ENCODE peak calls at places on chromosomes 6 and 20, in seven cellular contexts. R, Z, J, W, B, O and T are unnamed samples.
A peak's percentile ranks its signal among the peaks of the same experiment; 100 is the strongest.

GRCh38 chr6:33981421-33981820 is 164.5 kb downstream of the GRM4 start:
- DNase-seq in R (no peak), Z (no peak), J (no peak), W (no peak), B (no peak), O (no peak), T (no peak)

GRCh38 chr6:16639689-16640480 is 121.4 kb downstream of the ATXN1 start:
- DNase-seq in R (peak; percentile 80), Z (peak; percentile 70), J (no peak), W (no peak), B (no peak), O (peak; percentile 86), T (no peak)

GRCh38 chr20:58308680-58309527 is 611 bp upstream of the RAB22A start:
- DNase-seq in R (peak; percentile 88), Z (peak; percentile 43), J (peak; percentile 89), W (no peak), B (peak; percentile 82), O (peak; percentile 61), T (peak; percentile 91)

GRCh38 chr6:4487538-4487937 is 288.7 kb upstream of the CDYL start:
- DNase-seq in R (peak; percentile 45), Z (no peak), J (no peak), W (no peak), B (no peak), O (no peak), T (no peak)

GRCh38 chr6:104789770-104790190 is 69.9 kb downstream of the HACE1 start:
- DNase-seq in R (peak; percentile 17), Z (peak; percentile 41), J (peak; percentile 10), W (no peak), B (peak; percentile 16), O (peak; percentile 80), T (no peak)

GRCh38 chr6:170092826-170093225 is 198.1 kb downstream of the DLL1 start:
- DNase-seq in R (no peak), Z (no peak), J (no peak), W (no peak), B (no peak), O (no peak), T (no peak)

GRCh38 chr6:112433457-112433856 is 86.3 kb downstream of the RFPL4B start:
- DNase-seq in R (no peak), Z (no peak), J (no peak), W (no peak), B (no peak), O (no peak), T (no peak)

GRCh38 chr20:11544029-11544678 is 373.5 kb upstream of the BTBD3 start:
- DNase-seq in R (peak; percentile 57), Z (peak; percentile 38), J (peak; percentile 48), W (peak; percentile 38), B (peak; percentile 30), O (peak; percentile 71), T (no peak)

GRCh38 chr6:86937219-86938079 is at the start of gene HTR1E:
- DNase-seq in R (peak; percentile 49), Z (peak; percentile 2), J (peak; percentile 79), W (peak; percentile 52), B (peak; percentile 58), O (peak; percentile 42), T (peak; percentile 58)

GRCh38 chr6:133787859-133788505 is 100.9 kb upstream of the TCF21 start:
- DNase-seq in R (no peak), Z (no peak), J (no peak), W (no peak), B (no peak), O (no peak), T (no peak)

GRCh38 chr20:50413088-50413500 is 97.1 kb upstream of the PTPN1 start:
- DNase-seq in R (no peak), Z (peak; percentile 75), J (no peak), W (no peak), B (no peak), O (peak; percentile 52), T (no peak)

GRCh38 chr6:134074151-134074712 is 21.8 kb upstream of the SLC2A12 start:
- DNase-seq in R (no peak), Z (no peak), J (peak; percentile 87), W (no peak), B (no peak), O (no peak), T (no peak)

GRCh38 chr6:30845183-30845582 is 39.1 kb upstream of the DDR1 start:
- DNase-seq in R (no peak), Z (no peak), J (peak; percentile 44), W (no peak), B (no peak), O (no peak), T (no peak)

GRCh38 chr20:44056010-44056698 is 130.8 kb downstream of the JPH2 start:
- DNase-seq in R (peak; percentile 41), Z (no peak), J (peak; percentile 62), W (peak; percentile 34), B (peak; percentile 55), O (no peak), T (peak; percentile 64)

GRCh38 chr6:33661118-33661838 is 40.2 kb downstream of the ITPR3 start:
- DNase-seq in R (no peak), Z (no peak), J (no peak), W (no peak), B (no peak), O (no peak), T (no peak)

GRCh38 chr6:32087574-32088486 is 21.3 kb downstream of the TNXB start:
- DNase-seq in R (peak; percentile 65), Z (peak; percentile 57), J (peak; percentile 91), W (peak; percentile 43), B (peak; percentile 62), O (peak; percentile 77), T (peak; percentile 90)

GRCh38 chr6:160264213-160264612 is 5.6 kb upstream of the SLC22A2 start:
- DNase-seq in R (no peak), Z (no peak), J (no peak), W (no peak), B (no peak), O (no peak), T (no peak)

GRCh38 chr6:99276747-99277146 is 72.7 kb downstream of the FAXC start:
- DNase-seq in R (peak; percentile 23), Z (peak; percentile 2), J (no peak), W (no peak), B (no peak), O (peak; percentile 35), T (no peak)

GRCh38 chr6:109183109-109183508 is 87.8 kb downstream of the CEP57L1 start:
- DNase-seq in R (peak; percentile 15), Z (no peak), J (no peak), W (no peak), B (no peak), O (no peak), T (no peak)

GRCh38 chr6:149862901-149863595 is 1.1 kb downstream of the LRP11 start:
- DNase-seq in R (peak; percentile 58), Z (peak; percentile 73), J (peak; percentile 78), W (peak; percentile 10), B (peak; percentile 64), O (peak; percentile 77), T (peak; percentile 82)

GRCh38 chr6:21214738-21215448 is 378.7 kb upstream of the SOX4 start:
- DNase-seq in R (peak; percentile 11), Z (no peak), J (no peak), W (no peak), B (no peak), O (no peak), T (no peak)

GRCh38 chr20:3815703-3816315 is 4.5 kb upstream of the AP5S1 start:
- DNase-seq in R (no peak), Z (no peak), J (no peak), W (no peak), B (no peak), O (no peak), T (no peak)

GRCh38 chr6:44630125-44631028 is 242.9 kb downstream of the CDC5L start:
- DNase-seq in R (peak; percentile 70), Z (peak; percentile 24), J (peak; percentile 93), W (no peak), B (peak; percentile 83), O (peak; percentile 71), T (no peak)

GRCh38 chr6:161076211-161076677 is 84.7 kb downstream of the MAP3K4 start:
- DNase-seq in R (no peak), Z (no peak), J (no peak), W (peak; percentile 12), B (no peak), O (no peak), T (no peak)

GRCh38 chr6:16352258-16352635 is 113.9 kb downstream of the GMPR start:
- DNase-seq in R (no peak), Z (peak; percentile 68), J (no peak), W (no peak), B (no peak), O (peak; percentile 71), T (no peak)

GRCh38 chr6:46199387-46199786 is 28.6 kb upstream of the ENPP5 start:
- DNase-seq in R (no peak), Z (no peak), J (no peak), W (no peak), B (no peak), O (peak; percentile 6), T (no peak)

GRCh38 chr20:38805958-38806854 is 709 bp downstream of the PPP1R16B start:
- DNase-seq in R (no peak), Z (no peak), J (peak; percentile 42), W (no peak), B (peak; percentile 39), O (no peak), T (no peak)

GRCh38 chr6:44115866-44116265 is 11.4 kb downstream of the MRPL14 start:
- DNase-seq in R (peak; percentile 85), Z (no peak), J (no peak), W (no peak), B (no peak), O (peak; percentile 76), T (no peak)

GRCh38 chr6:25232478-25232877 is 46.7 kb upstream of the CARMIL1 start:
- DNase-seq in R (no peak), Z (peak; percentile 76), J (no peak), W (peak; percentile 77), B (no peak), O (peak; percentile 40), T (no peak)

GRCh38 chr6:133057352-133057751 is 183.8 kb upstream of the EYA4 start:
- DNase-seq in R (no peak), Z (no peak), J (no peak), W (no peak), B (no peak), O (no peak), T (no peak)

GRCh38 chr6:90406142-90406794 is 109.6 kb upstream of the BACH2 start:
- DNase-seq in R (peak; percentile 84), Z (no peak), J (no peak), W (no peak), B (no peak), O (peak; percentile 90), T (no peak)

GRCh38 chr6:166583230-166583629 is 3.2 kb downstream of the RAMACL start:
- DNase-seq in R (no peak), Z (peak; percentile 15), J (no peak), W (no peak), B (no peak), O (no peak), T (no peak)

GRCh38 chr6:170279977-170280688 is 10.7 kb downstream of the DLL1 start:
- DNase-seq in R (no peak), Z (no peak), J (peak; percentile 61), W (peak; percentile 94), B (peak; percentile 91), O (peak; percentile 27), T (peak; percentile 86)

GRCh38 chr6:144621332-144621731 is 336.2 kb downstream of the UTRN start:
- DNase-seq in R (no peak), Z (no peak), J (no peak), W (no peak), B (no peak), O (no peak), T (no peak)

GRCh38 chr20:10225439-10226080 is 6.9 kb downstream of the SNAP25 start:
- DNase-seq in R (no peak), Z (no peak), J (peak; percentile 26), W (peak; percentile 30), B (peak; percentile 22), O (no peak), T (no peak)

GRCh38 chr6:123945386-123945785 is 141.7 kb downstream of the NKAIN2 start:
- DNase-seq in R (no peak), Z (no peak), J (no peak), W (no peak), B (no peak), O (no peak), T (no peak)

GRCh38 chr20:19236371-19237055 is 24.1 kb downstream of the SLC24A3 start:
- DNase-seq in R (no peak), Z (no peak), J (no peak), W (no peak), B (no peak), O (no peak), T (no peak)

GRCh38 chr6:120774275-120774674 is 560.0 kb downstream of the TBC1D32 start:
- DNase-seq in R (no peak), Z (no peak), J (no peak), W (no peak), B (no peak), O (peak; percentile 29), T (no peak)